ENCODE peak calls at places on chromosomes 2 and 18, in seven cellular contexts. M, S, W, I, E, R and H are unnamed samples.

GRCh38 chr2:6993230-6993640 is 76.0 kb downstream of the RNF144A start:
- DNase-seq in M (peak; percentile 57), S (no peak), W (no peak), I (no peak), E (no peak), R (peak; percentile 65), H (no peak)

GRCh38 chr2:115165529-115166109 is 723.2 kb downstream of the DPP10 start:
- DNase-seq in M (peak; percentile 32), S (no peak), W (peak; percentile 36), I (no peak), E (no peak), R (peak; percentile 48), H (peak; percentile 17)

GRCh38 chr2:208311954-208312353 is 45.9 kb downstream of the PIKFYVE start:
- DNase-seq in M (no peak), S (no peak), W (no peak), I (no peak), E (no peak), R (no peak), H (no peak)

GRCh38 chr2:162025121-162025911 is 48.7 kb downstream of the DPP4 start:
- DNase-seq in M (no peak), S (no peak), W (no peak), I (no peak), E (no peak), R (no peak), H (no peak)

GRCh38 chr2:237344972-237345870 is 68.7 kb downstream of the COL6A3 start:
- DNase-seq in M (no peak), S (no peak), W (no peak), I (no peak), E (no peak), R (no peak), H (no peak)

GRCh38 chr2:188245230-188245629 is 46.4 kb upstream of the GULP1 start:
- DNase-seq in M (no peak), S (no peak), W (no peak), I (no peak), E (no peak), R (no peak), H (no peak)

GRCh38 chr2:233100192-233100998 is 40.3 kb downstream of the INPP5D start:
- DNase-seq in M (no peak), S (no peak), W (no peak), I (peak; percentile 56), E (peak; percentile 67), R (no peak), H (no peak)

GRCh38 chr2:60007666-60008065 is 545.8 kb downstream of the BCL11A start:
- DNase-seq in M (no peak), S (no peak), W (no peak), I (no peak), E (no peak), R (no peak), H (no peak)

GRCh38 chr2:38697116-38697840 is 31.4 kb downstream of the GALM start:
- DNase-seq in M (no peak), S (no peak), W (no peak), I (peak; percentile 21), E (no peak), R (peak; percentile 55), H (no peak)

GRCh38 chr2:20737505-20737904 is 70.6 kb downstream of the GDF7 start:
- DNase-seq in M (no peak), S (no peak), W (no peak), I (no peak), E (no peak), R (no peak), H (no peak)

GRCh38 chr2:181058378-181059269 is 78.2 kb downstream of the UBE2E3 start:
- DNase-seq in M (peak; percentile 36), S (no peak), W (peak; percentile 49), I (peak; percentile 15), E (no peak), R (peak; percentile 30), H (no peak)

GRCh38 chr18:59961086-59961485 is 61.3 kb downstream of the PMAIP1 start:
- DNase-seq in M (no peak), S (no peak), W (no peak), I (peak; percentile 12), E (peak; percentile 26), R (no peak), H (no peak)

GRCh38 chr18:12079504-12080237 is 14.0 kb upstream of the ANKRD62 start:
- DNase-seq in M (peak; percentile 58), S (no peak), W (no peak), I (no peak), E (no peak), R (no peak), H (no peak)

GRCh38 chr2:206160807-206161179 is 1.1 kb downstream of the EEF1B2 start:
- DNase-seq in M (no peak), S (no peak), W (no peak), I (no peak), E (no peak), R (no peak), H (no peak)

GRCh38 chr2:220787251-220787650 is 784.9 kb downstream of the EPHA4 start:
- DNase-seq in M (no peak), S (no peak), W (no peak), I (no peak), E (no peak), R (no peak), H (no peak)

GRCh38 chr2:96824079-96824870 is 8.2 kb downstream of the CNNM3 start:
- DNase-seq in M (no peak), S (no peak), W (peak; percentile 53), I (no peak), E (no peak), R (no peak), H (no peak)

GRCh38 chr2:241635756-241636155 is 1.2 kb downstream of the THAP4 start:
- DNase-seq in M (no peak), S (no peak), W (no peak), I (no peak), E (no peak), R (no peak), H (no peak)

GRCh38 chr18:29311580-29311979 is 1134.7 kb upstream of the CDH2 start:
- DNase-seq in M (no peak), S (no peak), W (no peak), I (no peak), E (no peak), R (no peak), H (no peak)

GRCh38 chr18:74310411-74310810 is 5.2 kb upstream of the C18orf63 start:
- DNase-seq in M (no peak), S (no peak), W (peak; percentile 60), I (no peak), E (no peak), R (no peak), H (no peak)

GRCh38 chr2:159921752-159922404 is 123.9 kb upstream of the CD302 start:
- DNase-seq in M (peak; percentile 59), S (no peak), W (peak; percentile 62), I (peak; percentile 85), E (peak; percentile 57), R (peak; percentile 68), H (peak; percentile 38)

GRCh38 chr2:71939588-71940535 is 207.8 kb downstream of the CYP26B1 start:
- DNase-seq in M (peak; percentile 48), S (peak; percentile 83), W (no peak), I (peak; percentile 5), E (no peak), R (no peak), H (no peak)

GRCh38 chr2:206452242-206452641 is 8.9 kb downstream of the ADAM23 start:
- DNase-seq in M (no peak), S (no peak), W (no peak), I (no peak), E (no peak), R (no peak), H (no peak)

GRCh38 chr18:12394428-12394827 is 13.3 kb upstream of the PRELID3A start:
- DNase-seq in M (no peak), S (no peak), W (peak; percentile 26), I (peak; percentile 39), E (no peak), R (no peak), H (no peak)

DNA sequence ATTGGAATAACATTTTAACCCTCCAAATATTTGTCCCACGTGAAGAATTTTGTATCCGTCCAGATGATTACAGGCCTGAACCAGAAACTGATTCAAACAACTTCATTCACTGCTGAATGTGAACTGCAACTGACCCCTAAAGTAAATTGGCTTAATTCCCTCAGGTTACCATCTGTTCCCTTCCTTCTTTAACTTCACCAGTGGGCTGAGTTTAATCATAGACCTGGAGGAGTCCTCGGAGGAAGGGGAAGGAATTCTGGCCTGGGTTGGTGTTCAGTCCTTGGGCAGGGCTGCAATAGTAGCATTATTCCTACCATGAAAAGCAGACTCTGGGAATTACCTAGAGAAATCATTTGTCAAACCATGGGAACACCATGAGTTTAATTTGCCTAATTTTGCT is 207.4 kb downstream of the TMEM247 start:
- DNase-seq in M (no peak), S (no peak), W (no peak), I (no peak), E (no peak), R (no peak), H (no peak)
- TF ChIP-seq POLR2A in M (no peak), S (no peak), W (no peak), I (no peak), E (no peak), R (no peak), H (no peak)

DNA sequence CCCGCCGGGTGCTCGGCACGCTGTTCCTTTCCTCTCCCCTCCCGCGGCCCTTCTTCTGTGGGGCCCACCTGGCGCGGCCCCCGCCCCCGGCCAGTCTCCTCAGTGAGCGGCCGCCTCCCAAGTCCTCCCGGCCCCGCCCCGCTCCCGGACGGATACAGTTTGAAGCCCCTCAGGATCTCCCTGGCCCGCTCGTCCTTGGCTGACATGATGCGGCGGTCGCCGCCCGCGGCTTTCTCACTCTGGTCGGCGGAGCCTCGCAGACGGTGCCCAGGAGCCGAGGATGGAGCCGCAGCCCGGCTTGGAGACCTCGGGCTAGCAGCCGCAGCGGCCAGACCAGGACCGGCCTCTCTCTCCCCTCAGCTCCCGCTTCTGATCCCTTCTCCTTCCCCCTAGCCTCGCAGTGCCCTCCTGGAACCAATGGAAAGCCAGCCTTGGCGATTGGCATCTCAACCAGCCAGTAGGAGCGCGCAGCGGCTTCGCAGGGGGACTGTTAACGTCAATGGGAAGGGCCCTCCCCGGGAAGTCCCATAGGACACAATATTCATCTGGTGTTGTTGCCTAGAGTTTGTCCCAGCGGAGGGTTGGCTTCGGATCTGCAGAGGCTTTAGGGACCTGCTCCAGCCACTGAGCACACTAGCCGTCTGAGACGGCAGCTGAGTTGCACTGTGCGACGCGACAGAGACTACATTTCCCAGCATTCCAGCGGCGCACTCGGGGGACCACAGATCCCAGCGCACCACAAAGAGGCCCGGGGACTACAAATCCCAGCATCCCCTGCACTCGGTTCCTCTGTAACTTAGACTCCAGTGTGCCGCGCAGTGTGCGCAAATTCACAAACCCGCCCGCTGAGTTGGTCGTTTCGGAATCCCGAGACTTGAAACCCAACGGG is at the start of gene PDE6D:
- DNase-seq in M (peak; percentile 99), S (peak; percentile 99), W (peak; percentile 99), I (peak; percentile 99), E (peak; percentile 96), R (peak; percentile 97), H (peak; percentile 98)
- TF ChIP-seq POLR2A in M (peak; percentile 73), S (peak; percentile 64), W (peak; percentile 85), I (peak; percentile 85), E (peak; percentile 71), R (peak; percentile 92), H (peak; percentile 82)

GRCh38 chr2:240441993-240442411 is 6.5 kb downstream of the GPC1 start:
- DNase-seq in M (no peak), S (no peak), W (no peak), I (no peak), E (no peak), R (no peak), H (no peak)
- TF ChIP-seq POLR2A in M (no peak), S (no peak), W (no peak), I (no peak), E (no peak), R (no peak), H (no peak)

GRCh38 chr18:9013926-9014373 is 88.5 kb upstream of the NDUFV2 start:
- DNase-seq in M (no peak), S (no peak), W (no peak), I (no peak), E (no peak), R (no peak), H (no peak)
- TF ChIP-seq POLR2A in M (no peak), S (no peak), W (no peak), I (no peak), E (no peak), R (no peak), H (no peak)